ENCODE peak calls at places on chromosomes 16 and 17, in seven cellular contexts. V, M, Q, O, D, R and J are unnamed samples. For H3K4me1, the result is how much of the 10 kb centered on the place peaks cover.

GRCh38 chr17:76196675-76197074 is 43.6 kb downstream of the RNF157 start:
- DNase-seq in V (no peak), M (no peak), Q (no peak), O (peak), D (no peak), R (no peak), J (no peak)

GRCh38 chr17:21124096-21124495 is 2.7 kb upstream of the DHRS7B start:
- DNase-seq in V (no peak), M (no peak), Q (no peak), O (no peak), D (no peak), R (no peak), J (peak)

GRCh38 chr17:43634681-43635125 is 27.0 kb downstream of the MEOX1 start:
- DNase-seq in V (peak), M (peak), Q (no peak), O (peak), D (no peak), R (no peak), J (no peak)

GRCh38 chr17:8152981-8153549 is 861 bp upstream of the PER1 start:
- DNase-seq in V (no peak), M (no peak), Q (no peak), O (no peak), D (no peak), R (no peak), J (no peak)

GRCh38 chr16:14180431-14181059 is 109.4 kb downstream of the MRTFB start:
- DNase-seq in V (no peak), M (no peak), Q (no peak), O (peak), D (peak), R (no peak), J (no peak)

GRCh38 chr17:81492202-81492601 is 20.4 kb downstream of the ACTG1 start:
- DNase-seq in V (no peak), M (no peak), Q (no peak), O (no peak), D (no peak), R (no peak), J (no peak)

GRCh38 chr17:58331815-58332719 is 3.5 kb upstream of the TSPOAP1 start:
- DNase-seq in V (no peak), M (no peak), Q (no peak), O (no peak), D (no peak), R (no peak), J (no peak)

GRCh38 chr17:33469411-33469810 is 176.3 kb upstream of the ASIC2 start:
- DNase-seq in V (no peak), M (no peak), Q (no peak), O (no peak), D (no peak), R (no peak), J (no peak)

GRCh38 chr16:11384956-11385586 is 39.8 kb downstream of the RMI2 start:
- DNase-seq in V (no peak), M (no peak), Q (no peak), O (no peak), D (no peak), R (no peak), J (no peak)

GRCh38 chr16:11614587-11615175 is 28.0 kb upstream of the LITAF start:
- DNase-seq in V (no peak), M (no peak), Q (no peak), O (no peak), D (no peak), R (no peak), J (no peak)

GRCh38 chr17:882827-883585 is 96.6 kb downstream of the NXN start:
- DNase-seq in V (no peak), M (no peak), Q (peak), O (peak), D (peak), R (no peak), J (no peak)

GRCh38 chr16:84042879-84043485 is 387 bp upstream of the SLC38A8 start:
- DNase-seq in V (no peak), M (no peak), Q (peak), O (no peak), D (peak), R (no peak), J (no peak)

DNA sequence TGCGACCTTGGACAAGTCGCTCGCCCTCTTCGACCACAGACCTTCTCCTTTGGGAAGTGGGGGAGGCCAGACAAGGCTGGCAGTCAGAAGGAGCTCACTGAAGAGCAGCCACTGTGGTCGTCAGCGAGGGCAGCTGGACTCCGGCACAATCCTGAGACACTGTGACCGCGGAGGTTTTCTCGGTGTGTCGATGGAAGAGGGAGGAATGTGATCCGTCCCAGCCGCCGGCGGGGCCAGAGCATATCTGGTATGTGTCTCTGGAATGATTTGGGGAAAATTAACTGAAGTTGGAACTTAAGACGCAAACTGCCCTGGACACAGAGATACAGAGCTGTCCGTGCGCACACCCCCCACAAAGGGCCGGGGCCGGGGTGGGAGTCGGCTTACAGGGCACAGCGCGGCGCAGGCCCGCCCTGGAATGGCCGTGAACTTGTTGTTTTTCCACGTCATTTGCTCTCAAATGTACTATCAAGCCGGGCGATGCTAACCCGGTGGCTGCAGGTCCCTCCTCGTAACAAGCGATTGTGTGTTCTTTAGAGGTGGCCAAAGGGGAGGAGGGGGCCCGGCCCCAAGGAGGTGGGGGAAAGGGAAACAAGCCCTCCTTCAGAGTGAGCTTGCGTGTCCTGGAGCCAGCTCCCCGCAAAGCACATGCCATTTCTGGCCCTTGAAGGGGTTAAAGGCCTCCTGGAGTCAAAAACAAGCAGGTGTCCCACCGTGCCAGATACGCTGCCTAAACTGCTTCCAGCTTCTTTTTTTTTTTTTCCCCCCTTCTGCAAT is 412 bp upstream of the WFIKKN2 start:
- DNase-seq in V (no peak), M (peak), Q (no peak), O (peak), D (peak), R (no peak), J (no peak)
- TF ChIP-seq EZH2 in V (no peak), M (no peak), Q (no peak), O (no peak), D (no peak), R (no peak), J (no peak)

GRCh38 chr17:55421179-55421934 is at the start of gene MMD:
- DNase-seq in V (no peak), M (no peak), Q (peak), O (no peak), D (no peak), R (peak), J (peak)

GRCh38 chr17:55426851-55427586 is 5.4 kb upstream of the MMD start:
- DNase-seq in V (no peak), M (no peak), Q (no peak), O (peak), D (no peak), R (no peak), J (peak)

GRCh38 chr17:55427587-55427882 is 5.9 kb upstream of the MMD start:
- DNase-seq in V (no peak), M (no peak), Q (no peak), O (no peak), D (no peak), R (no peak), J (no peak)

GRCh38 chr17:55423535-55423934 is 1.9 kb upstream of the MMD start:
- DNase-seq in V (no peak), M (no peak), Q (no peak), O (no peak), D (no peak), R (no peak), J (no peak)

GRCh38 chr17:55424893-55425540 is 3.4 kb upstream of the MMD start:
- DNase-seq in V (no peak), M (no peak), Q (no peak), O (no peak), D (no peak), R (no peak), J (no peak)
- H3K4me2 ChIP-seq in V (no peak), M (no peak), Q (no peak), O (no peak), D (no peak), R (no peak), J (no peak)

GRCh38 chr17:45929344-45929743 is 35.0 kb downstream of the MAPT start:
- DNase-seq in V (no peak), M (no peak), Q (no peak), O (no peak), D (no peak), R (no peak), J (no peak)
- H3K4me1 ChIP-seq in V (under half), M (under half), Q (under half), O (under half), D (under half), R (under half), J (under half)

GRCh38 chr16:47636501-47637090 is 175.5 kb downstream of the PHKB start:
- DNase-seq in V (no peak), M (no peak), Q (no peak), O (no peak), D (no peak), R (no peak), J (no peak)

GRCh38 chr16:47638175-47638574 is 177.0 kb downstream of the PHKB start:
- DNase-seq in V (no peak), M (no peak), Q (no peak), O (no peak), D (no peak), R (no peak), J (no peak)

GRCh38 chr16:47631131-47631530 is 170.0 kb downstream of the PHKB start:
- DNase-seq in V (no peak), M (no peak), Q (no peak), O (no peak), D (no peak), R (no peak), J (no peak)

GRCh38 chr16:47634126-47634525 is 173.0 kb downstream of the PHKB start:
- DNase-seq in V (no peak), M (no peak), Q (no peak), O (no peak), D (no peak), R (no peak), J (peak)
- TF ChIP-seq EZH2 in V (no peak), M (no peak), Q (no peak), O (no peak), D (no peak), R (no peak), J (no peak)

DNA sequence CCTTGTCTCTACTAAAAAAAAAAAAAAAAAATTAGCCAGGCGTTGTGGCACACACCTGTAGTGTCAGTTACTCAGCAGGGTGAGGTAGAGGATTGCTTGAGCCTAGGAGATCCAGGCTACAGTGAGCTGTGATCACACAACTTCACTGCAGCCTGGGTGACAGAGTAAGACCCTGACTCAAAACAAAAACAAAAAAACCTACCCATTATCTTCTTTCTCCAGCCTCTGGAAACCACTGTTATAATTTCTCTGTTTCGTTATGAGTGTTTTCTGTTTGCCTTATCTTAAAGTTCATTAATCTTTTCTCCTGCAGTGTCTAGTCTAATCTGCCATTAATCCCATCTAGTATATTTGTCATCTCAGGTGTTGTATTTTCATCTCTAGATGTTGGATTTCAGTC is 18.6 kb upstream of the CLTC start:
- DNase-seq in V (no peak), M (no peak), Q (no peak), O (no peak), D (no peak), R (no peak), J (no peak)
- H3K4me2 ChIP-seq in V (no peak), M (no peak), Q (no peak), O (no peak), D (no peak), R (no peak), J (no peak)

GRCh38 chr17:16977932-16978331 is 6.0 kb upstream of the TNFRSF13B start:
- DNase-seq in V (no peak), M (peak), Q (no peak), O (no peak), D (no peak), R (peak), J (no peak)

GRCh38 chr17:16976686-16977550 is 5.0 kb upstream of the TNFRSF13B start:
- DNase-seq in V (no peak), M (no peak), Q (no peak), O (no peak), D (no peak), R (peak), J (no peak)

GRCh38 chr17:16980813-16981731 is 9.2 kb upstream of the TNFRSF13B start:
- DNase-seq in V (no peak), M (no peak), Q (no peak), O (no peak), D (no peak), R (peak), J (peak)

GRCh38 chr17:16981928-16982327 is 10.0 kb upstream of the TNFRSF13B start:
- DNase-seq in V (no peak), M (no peak), Q (no peak), O (no peak), D (no peak), R (peak), J (no peak)

DNA sequence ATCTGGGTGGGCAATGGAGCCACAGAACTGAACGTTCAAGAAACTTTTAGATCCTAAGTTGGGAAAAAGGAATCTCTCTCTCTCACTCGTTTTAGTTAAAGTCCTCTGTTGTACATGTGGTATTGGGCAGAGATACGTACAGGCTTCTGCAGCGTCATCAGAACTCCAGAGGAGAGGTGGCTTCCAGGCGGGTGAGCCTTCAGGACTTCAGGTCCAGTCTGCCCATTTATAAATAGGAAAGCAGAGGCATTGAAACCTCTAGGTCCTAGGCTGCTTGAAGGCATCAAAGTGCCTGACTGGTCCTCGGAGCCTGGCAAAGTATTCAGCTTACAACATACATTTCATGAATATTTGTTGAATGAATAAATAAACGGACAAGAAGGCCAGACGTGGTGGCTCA is 8.1 kb upstream of the TNFRSF13B start:
- DNase-seq in V (no peak), M (no peak), Q (no peak), O (no peak), D (no peak), R (peak), J (no peak)
- H3K4me1 ChIP-seq in V (under half), M (under half), Q (under half), O (under half), D (under half), R (under half), J (under half)

GRCh38 chr16:86507173-86508027 is 2.9 kb upstream of the FOXF1 start:
- DNase-seq in V (no peak), M (no peak), Q (no peak), O (peak), D (no peak), R (no peak), J (no peak)
- TF ChIP-seq EZH2 in V (no peak), M (no peak), Q (peak), O (no peak), D (peak), R (peak), J (no peak)

GRCh38 chr16:63925221-63925620 is 1196.6 kb downstream of the CDH11 start:
- DNase-seq in V (no peak), M (no peak), Q (no peak), O (no peak), D (no peak), R (no peak), J (no peak)

GRCh38 chr16:63928421-63928820 is 1193.4 kb downstream of the CDH11 start:
- DNase-seq in V (no peak), M (no peak), Q (no peak), O (no peak), D (no peak), R (no peak), J (no peak)

GRCh38 chr16:63921737-63922136 is 1200.1 kb downstream of the CDH11 start:
- DNase-seq in V (no peak), M (peak), Q (no peak), O (no peak), D (no peak), R (no peak), J (no peak)

GRCh38 chr16:63922563-63922962 is 1199.3 kb downstream of the CDH11 start:
- DNase-seq in V (no peak), M (peak), Q (no peak), O (no peak), D (no peak), R (no peak), J (no peak)
- H3K4me2 ChIP-seq in V (no peak), M (no peak), Q (no peak), O (no peak), D (no peak), R (no peak), J (no peak)